ENCODE peak calls at places on chromosomes 2 and 18, in eight cellular contexts. W is endodermal cell, Y is Panc1, P is esophagus muscularis mucosa, S is GM06990, R is heart left ventricle, V is AG09309, A is hepatocyte. Q is an unnamed sample.

GRCh38 chr2:136327162-136327852 is 209.4 kb upstream of the CXCR4 start:
- DNase-seq in W (peak; percentile 61), Y (no peak), P (no peak), S (peak; percentile 75), R (no peak), V (no peak), A (peak; percentile 38), Q (no peak)

GRCh38 chr2:64730551-64731305 is 77.0 kb upstream of the SERTAD2 start:
- DNase-seq in W (peak; percentile 63), Y (no peak), P (no peak), S (peak; percentile 43), R (peak; percentile 50), V (peak; percentile 59), A (peak; percentile 75), Q (peak; percentile 30)

GRCh38 chr18:79305976-79306375 is 89.8 kb upstream of the NFATC1 start:
- DNase-seq in W (no peak), Y (no peak), P (no peak), S (no peak), R (no peak), V (no peak), A (no peak), Q (no peak)

GRCh38 chr2:86825728-86826386 is 35.1 kb upstream of the CD8A start:
- DNase-seq in W (no peak), Y (no peak), P (peak; percentile 91), S (no peak), R (no peak), V (no peak), A (no peak), Q (no peak)

GRCh38 chr2:2901384-2902345 is 476.0 kb downstream of the EIPR1 start:
- DNase-seq in W (no peak), Y (no peak), P (peak; percentile 68), S (peak; percentile 54), R (no peak), V (no peak), A (no peak), Q (no peak)

GRCh38 chr18:35756506-35757117 is 175.1 kb downstream of the GALNT1 start:
- DNase-seq in W (peak; percentile 79), Y (peak; percentile 12), P (peak; percentile 37), S (no peak), R (peak; percentile 50), V (no peak), A (peak; percentile 74), Q (no peak)

GRCh38 chr18:362914-363295 is 95.1 kb upstream of the THOC1 start:
- DNase-seq in W (no peak), Y (no peak), P (no peak), S (no peak), R (no peak), V (no peak), A (no peak), Q (no peak)

GRCh38 chr18:32576296-32576916 is 105.7 kb upstream of the GAREM1 start:
- DNase-seq in W (peak; percentile 74), Y (no peak), P (no peak), S (no peak), R (no peak), V (no peak), A (peak; percentile 60), Q (no peak)

GRCh38 chr2:96554293-96555145 is 18.0 kb downstream of the ARID5A start:
- DNase-seq in W (peak; percentile 89), Y (no peak), P (no peak), S (peak; percentile 77), R (peak; percentile 75), V (no peak), A (peak; percentile 71), Q (peak; percentile 74)

GRCh38 chr2:77268626-77269025 is 253.6 kb downstream of the LRRTM4 start:
- DNase-seq in W (no peak), Y (no peak), P (no peak), S (no peak), R (no peak), V (no peak), A (no peak), Q (no peak)

GRCh38 chr2:46780801-46781445 is 134.7 kb downstream of the MCFD2 start:
- DNase-seq in W (peak; percentile 93), Y (no peak), P (no peak), S (no peak), R (peak; percentile 48), V (peak; percentile 85), A (peak; percentile 49), Q (no peak)

GRCh38 chr2:35503738-35504160 is 851.8 kb upstream of the CRIM1 start:
- DNase-seq in W (no peak), Y (no peak), P (no peak), S (no peak), R (no peak), V (no peak), A (no peak), Q (no peak)

GRCh38 chr2:35504419-35504818 is 851.2 kb upstream of the CRIM1 start:
- DNase-seq in W (no peak), Y (no peak), P (no peak), S (no peak), R (no peak), V (no peak), A (no peak), Q (no peak)

GRCh38 chr2:35501076-35501475 is 854.5 kb upstream of the CRIM1 start:
- DNase-seq in W (no peak), Y (no peak), P (no peak), S (no peak), R (no peak), V (no peak), A (no peak), Q (no peak)

GRCh38 chr2:35508601-35509000 is 847.0 kb upstream of the CRIM1 start:
- DNase-seq in W (no peak), Y (no peak), P (no peak), S (no peak), R (no peak), V (no peak), A (no peak), Q (no peak)

DNA sequence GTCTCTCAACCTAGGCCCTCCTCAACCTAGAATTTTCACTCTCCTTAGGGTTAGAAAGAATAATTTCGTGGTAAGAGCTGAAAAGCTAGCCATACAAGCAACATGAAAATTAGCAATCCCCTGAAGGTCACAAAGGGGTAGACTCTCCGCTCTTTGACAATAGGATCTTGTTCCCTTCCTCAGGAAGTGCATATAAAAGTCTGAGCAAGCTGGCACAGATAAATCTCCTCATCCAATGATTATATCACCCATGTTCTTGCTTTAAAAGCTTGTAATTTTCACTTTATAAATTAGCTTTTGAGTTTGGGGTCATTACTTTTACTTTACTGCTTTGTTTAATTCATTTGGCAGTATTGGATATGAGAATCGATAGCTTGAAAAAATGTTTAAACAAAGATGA is 852.3 kb upstream of the CRIM1 start:
- DNase-seq in W (no peak), Y (no peak), P (no peak), S (no peak), R (no peak), V (no peak), A (no peak), Q (no peak)
- H3K4me3 ChIP-seq in W (no peak overlapping the region), Y (no peak overlapping the region), P (no peak overlapping the region), S (no peak overlapping the region), R (no peak overlapping the region), V (no peak overlapping the region), A (no peak overlapping the region), Q (no peak overlapping the region)

DNA sequence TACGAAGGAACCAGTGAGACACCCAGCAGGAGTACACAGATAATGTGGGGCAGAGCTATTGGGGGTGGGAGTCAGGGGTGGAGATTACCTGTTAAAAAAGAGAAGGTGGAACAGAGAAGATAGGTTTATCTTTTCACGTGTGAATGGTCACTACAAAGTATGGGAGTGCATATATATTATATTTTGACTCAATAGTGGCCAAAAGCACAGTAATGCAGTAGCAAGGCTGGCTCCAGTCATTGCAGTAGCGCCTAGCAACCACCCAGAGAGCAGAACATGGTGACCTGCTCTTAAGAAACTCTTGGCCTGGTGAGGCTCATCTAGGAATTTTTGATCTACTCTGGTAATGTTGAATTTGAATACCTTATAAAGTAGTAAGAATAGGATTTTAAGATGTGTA is 1.0 kb downstream of the IMPACT start:
- DNase-seq in W (peak; percentile 38), Y (no peak), P (no peak), S (no peak), R (no peak), V (no peak), A (no peak), Q (no peak)
- H3K4me3 ChIP-seq in W (peak overlapping the region; percentile 95), Y (peak overlapping the region; percentile 70), P (peak overlapping the region; percentile 92), S (no peak overlapping the region), R (peak overlapping the region; percentile 68), V (peak overlapping the region; percentile 85), A (peak overlapping the region; percentile 51), Q (peak overlapping the region; percentile 96)

GRCh38 chr2:17539596-17539992 is 902 bp upstream of the VSNL1 start:
- DNase-seq in W (peak; percentile 88), Y (no peak), P (no peak), S (no peak), R (no peak), V (no peak), A (peak; percentile 28), Q (no peak)

GRCh38 chr2:17538844-17539554 is 1.5 kb upstream of the VSNL1 start:
- DNase-seq in W (peak; percentile 88), Y (no peak), P (no peak), S (peak; percentile 59), R (peak; percentile 72), V (no peak), A (peak; percentile 90), Q (peak; percentile 54)

GRCh38 chr2:17536416-17536815 is 4.1 kb upstream of the VSNL1 start:
- DNase-seq in W (no peak), Y (no peak), P (no peak), S (no peak), R (no peak), V (no peak), A (no peak), Q (no peak)

GRCh38 chr2:17539993-17540812 is at the start of gene VSNL1:
- DNase-seq in W (peak; percentile 97), Y (no peak), P (no peak), S (peak; percentile 28), R (peak; percentile 78), V (no peak), A (peak; percentile 94), Q (peak; percentile 63)

DNA sequence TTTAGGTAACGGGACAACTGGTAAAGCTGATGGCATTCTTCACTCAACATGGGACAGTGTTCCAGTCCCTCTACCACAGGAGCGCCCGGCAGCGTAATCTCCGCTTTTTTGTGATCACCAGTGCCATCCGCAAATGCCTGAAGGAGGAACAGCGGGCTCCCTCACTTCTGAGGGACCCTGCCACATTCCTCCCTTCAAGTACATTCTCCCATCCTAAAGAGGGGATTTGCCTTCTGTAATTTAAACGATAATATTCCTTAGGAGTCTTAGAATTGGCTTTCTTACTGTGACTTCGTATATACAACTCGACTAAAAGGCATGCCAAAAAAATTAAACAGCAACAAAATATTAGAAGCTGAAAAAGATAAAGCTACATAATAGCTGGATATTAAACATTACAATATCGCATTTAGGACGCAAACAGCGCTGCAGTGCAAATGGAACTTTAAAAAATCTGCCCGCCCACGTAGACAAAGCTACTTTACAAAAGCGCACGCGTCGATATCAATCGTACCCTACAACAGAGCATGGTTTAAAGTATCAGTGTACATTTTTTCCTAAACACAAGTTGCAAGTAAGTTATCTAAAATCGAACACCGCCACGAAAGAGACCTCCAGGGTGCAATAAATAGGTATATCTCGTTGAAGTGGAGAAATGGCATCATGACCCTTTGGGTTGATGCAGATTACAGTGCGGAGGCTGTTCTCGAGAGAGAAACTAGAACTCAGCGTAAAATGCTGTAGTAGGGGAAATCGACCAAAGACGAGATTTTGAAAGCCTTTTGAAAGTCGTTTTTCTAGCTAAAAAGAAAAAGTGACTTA is 2.3 kb upstream of the VSNL1 start:
- DNase-seq in W (peak; percentile 80), Y (no peak), P (no peak), S (no peak), R (no peak), V (no peak), A (peak; percentile 18), Q (no peak)
- H3K4me3 ChIP-seq in W (peak overlapping the region; percentile 85), Y (peak overlapping the region; percentile 40), P (peak overlapping the region; percentile 65), S (peak overlapping the region; percentile 46), R (peak overlapping the region; percentile 57), V (peak overlapping the region; percentile 69), A (peak overlapping the region; percentile 77), Q (peak overlapping the region; percentile 68)

GRCh38 chr18:3593904-3594759 is 144.2 kb downstream of the TGIF1 start:
- DNase-seq in W (peak; percentile 96), Y (peak; percentile 95), P (peak; percentile 98), S (peak; percentile 80), R (peak; percentile 89), V (peak; percentile 94), A (peak; percentile 92), Q (peak; percentile 84)
- H3K4me3 ChIP-seq in W (peak overlapping the region; percentile 87), Y (peak overlapping the region; percentile 50), P (peak overlapping the region; percentile 54), S (peak overlapping the region; percentile 47), R (peak overlapping the region; percentile 63), V (peak overlapping the region; percentile 56), A (peak overlapping the region; percentile 27), Q (peak overlapping the region; percentile 69)

Q was measured in psoas muscle.